ENCODE peak calls at places on chromosome 6, in seven cellular contexts. One of them, this sample, is unnamed.

GRCh38 chr6:9494864-9495263 is 920.0 kb downstream of the TFAP2A start:
- DNase-seq in mammary epithelial cell: no peak
- DNase-seq in aorta: no peak
- DNase-seq in uterus: no peak
- DNase-seq in neural progenitor cell: no peak
- DNase-seq in right lobe of liver: no peak
- DNase-seq in cardiac muscle cell: peak
- DNase-seq in this sample: no peak

GRCh38 chr6:109265530-109265929 is 116.7 kb downstream of the CD164 start:
- DNase-seq in mammary epithelial cell: no peak
- DNase-seq in aorta: no peak
- DNase-seq in uterus: no peak
- DNase-seq in neural progenitor cell: no peak
- DNase-seq in right lobe of liver: no peak
- DNase-seq in cardiac muscle cell: no peak
- DNase-seq in this sample: no peak

GRCh38 chr6:169778646-169779045 is 27.2 kb downstream of the ERMARD start:
- DNase-seq in mammary epithelial cell: peak
- DNase-seq in aorta: no peak
- DNase-seq in uterus: no peak
- DNase-seq in neural progenitor cell: no peak
- DNase-seq in right lobe of liver: no peak
- DNase-seq in cardiac muscle cell: no peak
- DNase-seq in this sample: no peak

GRCh38 chr6:158621694-158622544 is 22.6 kb downstream of the DYNLT1 start:
- DNase-seq in mammary epithelial cell: no peak
- DNase-seq in aorta: no peak
- DNase-seq in uterus: no peak
- DNase-seq in neural progenitor cell: no peak
- DNase-seq in right lobe of liver: no peak
- DNase-seq in cardiac muscle cell: no peak
- DNase-seq in this sample: no peak

GRCh38 chr6:12278915-12279314 is 11.2 kb upstream of the EDN1 start:
- DNase-seq in mammary epithelial cell: no peak
- DNase-seq in aorta: no peak
- DNase-seq in uterus: no peak
- DNase-seq in neural progenitor cell: no peak
- DNase-seq in right lobe of liver: no peak
- DNase-seq in cardiac muscle cell: no peak
- DNase-seq in this sample: no peak

GRCh38 chr6:161370882-161371281 is 97.0 kb upstream of the AGPAT4 start:
- DNase-seq in mammary epithelial cell: peak
- DNase-seq in aorta: no peak
- DNase-seq in uterus: peak
- DNase-seq in neural progenitor cell: peak
- DNase-seq in right lobe of liver: no peak
- DNase-seq in cardiac muscle cell: peak
- DNase-seq in this sample: peak

GRCh38 chr6:125818659-125819297 is 28.0 kb downstream of the NCOA7 start:
- DNase-seq in mammary epithelial cell: no peak
- DNase-seq in aorta: no peak
- DNase-seq in uterus: no peak
- DNase-seq in neural progenitor cell: no peak
- DNase-seq in right lobe of liver: no peak
- DNase-seq in cardiac muscle cell: peak
- DNase-seq in this sample: no peak

GRCh38 chr6:80728340-80728739 is 621.9 kb downstream of the BCKDHB start:
- DNase-seq in mammary epithelial cell: no peak
- DNase-seq in aorta: no peak
- DNase-seq in uterus: no peak
- DNase-seq in neural progenitor cell: no peak
- DNase-seq in right lobe of liver: no peak
- DNase-seq in cardiac muscle cell: no peak
- DNase-seq in this sample: no peak

GRCh38 chr6:52221302-52221701 is 23.0 kb downstream of the IL17F start:
- DNase-seq in mammary epithelial cell: no peak
- DNase-seq in aorta: no peak
- DNase-seq in uterus: no peak
- DNase-seq in neural progenitor cell: no peak
- DNase-seq in right lobe of liver: no peak
- DNase-seq in cardiac muscle cell: no peak
- DNase-seq in this sample: no peak

GRCh38 chr6:76593668-76594067 is 521.2 kb upstream of the IMPG1 start:
- DNase-seq in mammary epithelial cell: no peak
- DNase-seq in aorta: peak
- DNase-seq in uterus: no peak
- DNase-seq in neural progenitor cell: no peak
- DNase-seq in right lobe of liver: no peak
- DNase-seq in cardiac muscle cell: no peak
- DNase-seq in this sample: peak

GRCh38 chr6:76594109-76594508 is 521.6 kb upstream of the IMPG1 start:
- DNase-seq in mammary epithelial cell: no peak
- DNase-seq in aorta: peak
- DNase-seq in uterus: no peak
- DNase-seq in neural progenitor cell: no peak
- DNase-seq in right lobe of liver: no peak
- DNase-seq in cardiac muscle cell: no peak
- DNase-seq in this sample: no peak

DNA sequence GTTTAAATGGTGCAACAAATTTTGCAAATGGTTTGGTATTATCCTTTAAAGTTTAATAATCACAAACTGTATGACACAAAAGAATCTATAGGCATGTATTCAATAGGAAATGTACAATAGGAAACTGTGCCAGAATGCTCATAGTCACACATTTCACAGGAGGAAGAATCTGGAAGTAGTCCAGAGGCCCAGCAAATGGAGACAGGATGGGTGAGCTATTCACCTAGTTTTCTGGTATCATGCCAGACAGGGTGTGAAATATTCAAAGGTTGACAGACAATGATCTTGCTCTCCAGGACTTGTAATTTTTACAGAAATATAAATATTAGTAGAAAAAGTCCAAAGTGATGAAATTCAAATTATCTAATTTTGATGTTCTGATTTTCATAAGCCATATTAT is 520.1 kb upstream of the IMPG1 start:
- DNase-seq in mammary epithelial cell: no peak
- DNase-seq in aorta: no peak
- DNase-seq in uterus: no peak
- DNase-seq in neural progenitor cell: no peak
- DNase-seq in right lobe of liver: no peak
- DNase-seq in cardiac muscle cell: no peak
- DNase-seq in this sample: no peak
- H3K4me3 ChIP-seq in mammary epithelial cell: no peak
- H3K4me3 ChIP-seq in aorta: no peak
- H3K4me3 ChIP-seq in uterus: no peak
- H3K4me3 ChIP-seq in neural progenitor cell: no peak
- H3K4me3 ChIP-seq in right lobe of liver: no peak
- H3K4me3 ChIP-seq in cardiac muscle cell: no peak
- H3K4me3 ChIP-seq in this sample: no peak

GRCh38 chr6:37105782-37106137 is 64.2 kb upstream of the PIM1 start:
- DNase-seq in mammary epithelial cell: no peak
- DNase-seq in aorta: no peak
- DNase-seq in uterus: no peak
- DNase-seq in neural progenitor cell: no peak
- DNase-seq in right lobe of liver: no peak
- DNase-seq in cardiac muscle cell: no peak
- DNase-seq in this sample: no peak

GRCh38 chr6:37101991-37102298 is 68.0 kb upstream of the PIM1 start:
- DNase-seq in mammary epithelial cell: no peak
- DNase-seq in aorta: no peak
- DNase-seq in uterus: no peak
- DNase-seq in neural progenitor cell: no peak
- DNase-seq in right lobe of liver: no peak
- DNase-seq in cardiac muscle cell: no peak
- DNase-seq in this sample: no peak

GRCh38 chr6:37102299-37103168 is 67.4 kb upstream of the PIM1 start:
- DNase-seq in mammary epithelial cell: peak
- DNase-seq in aorta: peak
- DNase-seq in uterus: peak
- DNase-seq in neural progenitor cell: peak
- DNase-seq in right lobe of liver: peak
- DNase-seq in cardiac muscle cell: peak
- DNase-seq in this sample: peak

GRCh38 chr6:37104935-37105781 is 64.8 kb upstream of the PIM1 start:
- DNase-seq in mammary epithelial cell: no peak
- DNase-seq in aorta: no peak
- DNase-seq in uterus: no peak
- DNase-seq in neural progenitor cell: no peak
- DNase-seq in right lobe of liver: no peak
- DNase-seq in cardiac muscle cell: no peak
- DNase-seq in this sample: no peak

DNA sequence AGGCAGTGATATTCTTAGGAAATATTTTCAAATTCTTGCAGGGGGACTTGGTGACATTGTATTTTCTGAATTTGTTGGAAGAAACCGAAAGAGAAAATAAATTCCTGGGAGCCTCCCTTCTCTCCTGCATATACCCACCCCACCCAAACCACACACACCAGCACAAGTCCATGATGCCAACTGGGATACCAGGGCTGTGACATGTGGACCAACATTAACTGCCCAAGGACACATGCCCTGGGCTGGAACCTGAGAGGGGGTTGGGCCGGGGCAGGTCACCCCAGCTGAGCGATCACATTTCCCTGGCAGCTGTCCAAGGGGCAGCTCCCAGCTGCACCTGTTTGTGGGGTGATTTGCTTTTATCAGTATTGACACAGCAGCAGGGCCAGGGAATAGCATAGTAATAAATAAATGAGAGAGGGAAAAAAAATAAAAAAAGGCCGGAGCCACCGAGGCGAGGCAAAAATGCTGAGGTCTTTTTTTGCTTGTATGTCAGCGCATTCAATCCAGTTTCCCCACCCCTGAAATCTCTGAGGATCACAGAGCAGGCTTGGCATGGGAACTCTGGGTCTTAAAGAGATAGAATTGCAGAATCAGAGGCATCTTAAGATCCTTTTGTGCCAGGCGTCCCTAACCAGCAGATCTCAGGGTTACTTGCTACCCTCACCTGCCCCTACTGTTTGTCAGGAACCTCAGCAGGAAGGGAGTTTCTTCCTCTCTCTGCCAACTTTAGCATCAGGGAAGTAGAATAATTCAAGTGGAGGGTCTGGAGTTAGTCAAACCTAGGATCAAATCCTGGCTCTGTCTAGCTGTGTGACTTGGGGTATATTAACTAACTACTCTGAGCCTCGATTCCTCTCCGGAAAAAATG is 66.5 kb upstream of the PIM1 start:
- DNase-seq in mammary epithelial cell: peak
- DNase-seq in aorta: no peak
- DNase-seq in uterus: peak
- DNase-seq in neural progenitor cell: peak
- DNase-seq in right lobe of liver: peak
- DNase-seq in cardiac muscle cell: no peak
- DNase-seq in this sample: peak
- H3K4me3 ChIP-seq in mammary epithelial cell: no peak
- H3K4me3 ChIP-seq in aorta: peak
- H3K4me3 ChIP-seq in uterus: peak
- H3K4me3 ChIP-seq in neural progenitor cell: peak
- H3K4me3 ChIP-seq in right lobe of liver: no peak
- H3K4me3 ChIP-seq in cardiac muscle cell: peak
- H3K4me3 ChIP-seq in this sample: peak

GRCh38 chr6:54060286-54060685 is 51.0 kb upstream of the MLIP start:
- DNase-seq in mammary epithelial cell: no peak
- DNase-seq in aorta: no peak
- DNase-seq in uterus: no peak
- DNase-seq in neural progenitor cell: no peak
- DNase-seq in right lobe of liver: no peak
- DNase-seq in cardiac muscle cell: peak
- DNase-seq in this sample: no peak
- H3K4me3 ChIP-seq in mammary epithelial cell: no peak
- H3K4me3 ChIP-seq in aorta: no peak
- H3K4me3 ChIP-seq in uterus: no peak
- H3K4me3 ChIP-seq in neural progenitor cell: no peak
- H3K4me3 ChIP-seq in right lobe of liver: no peak
- H3K4me3 ChIP-seq in cardiac muscle cell: no peak
- H3K4me3 ChIP-seq in this sample: no peak

DNA sequence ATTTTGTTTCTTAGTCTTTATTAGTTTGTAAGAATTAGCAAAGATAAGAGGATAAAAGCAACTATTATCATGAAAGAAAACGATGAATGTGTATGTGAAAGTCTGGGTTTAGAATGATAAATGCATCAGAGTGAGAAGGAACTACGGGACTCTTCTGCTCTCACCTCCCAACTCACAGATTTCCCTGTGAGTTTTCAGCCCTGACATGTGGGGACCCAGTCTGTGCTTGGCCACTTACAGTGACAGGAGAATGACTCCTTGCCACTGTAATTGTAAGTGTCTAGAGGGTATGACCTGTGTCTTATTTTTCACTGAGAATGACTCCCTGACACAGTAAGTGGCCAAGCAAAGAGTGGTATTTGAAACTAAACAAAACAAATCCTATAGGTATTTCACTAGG is 2.5 kb downstream of the HLA-DPA1 start:
- DNase-seq in mammary epithelial cell: no peak
- DNase-seq in aorta: no peak
- DNase-seq in uterus: no peak
- DNase-seq in neural progenitor cell: no peak
- DNase-seq in right lobe of liver: no peak
- DNase-seq in cardiac muscle cell: no peak
- DNase-seq in this sample: no peak
- H3K4me3 ChIP-seq in mammary epithelial cell: no peak
- H3K4me3 ChIP-seq in aorta: no peak
- H3K4me3 ChIP-seq in uterus: no peak
- H3K4me3 ChIP-seq in neural progenitor cell: no peak
- H3K4me3 ChIP-seq in right lobe of liver: no peak
- H3K4me3 ChIP-seq in cardiac muscle cell: no peak
- H3K4me3 ChIP-seq in this sample: no peak

GRCh38 chr6:164099535-164099982 is 685.0 kb downstream of the QKI start:
- DNase-seq in mammary epithelial cell: no peak
- DNase-seq in aorta: no peak
- DNase-seq in uterus: no peak
- DNase-seq in neural progenitor cell: peak
- DNase-seq in right lobe of liver: no peak
- DNase-seq in cardiac muscle cell: no peak
- DNase-seq in this sample: no peak
- H3K4me3 ChIP-seq in mammary epithelial cell: no peak
- H3K4me3 ChIP-seq in aorta: no peak
- H3K4me3 ChIP-seq in uterus: no peak
- H3K4me3 ChIP-seq in neural progenitor cell: no peak
- H3K4me3 ChIP-seq in right lobe of liver: no peak
- H3K4me3 ChIP-seq in cardiac muscle cell: no peak
- H3K4me3 ChIP-seq in this sample: no peak

DNA sequence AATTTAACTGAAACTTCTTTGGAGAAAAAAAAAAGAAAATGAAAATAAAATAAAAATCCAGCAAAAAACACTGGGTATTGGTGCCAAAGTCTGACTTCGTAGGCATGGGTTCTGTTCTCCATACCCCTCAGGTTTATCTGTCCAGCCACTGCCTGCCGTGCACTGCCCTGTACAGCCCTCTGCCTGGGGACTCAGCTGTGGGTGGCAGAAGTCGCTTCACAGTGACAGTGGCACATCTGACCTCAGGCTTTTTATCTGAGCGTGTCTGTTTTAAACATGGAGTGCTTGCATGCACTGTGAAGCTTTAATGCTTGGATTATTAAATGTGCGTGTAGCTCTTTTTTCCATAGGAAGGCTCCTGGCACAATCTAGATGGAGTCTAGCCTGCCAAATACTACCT is 375.4 kb downstream of the UTRN start:
- DNase-seq in mammary epithelial cell: no peak
- DNase-seq in aorta: no peak
- DNase-seq in uterus: no peak
- DNase-seq in neural progenitor cell: no peak
- DNase-seq in right lobe of liver: no peak
- DNase-seq in cardiac muscle cell: no peak
- DNase-seq in this sample: no peak
- H3K4me3 ChIP-seq in mammary epithelial cell: no peak
- H3K4me3 ChIP-seq in aorta: no peak
- H3K4me3 ChIP-seq in uterus: no peak
- H3K4me3 ChIP-seq in neural progenitor cell: no peak
- H3K4me3 ChIP-seq in right lobe of liver: no peak
- H3K4me3 ChIP-seq in cardiac muscle cell: no peak
- H3K4me3 ChIP-seq in this sample: no peak